ENCODE peak calls at places on chromosome 18, in five cellular contexts. One of them, this sample, is unnamed.

GRCh38 chr18:9707381-9708056 is 582 bp upstream of the RAB31 start:
- DNase-seq in stomach: no peak
- DNase-seq in transverse colon: no peak
- DNase-seq in prostate gland: no peak
- DNase-seq in breast epithelium: no peak
- DNase-seq in this sample: peak; percentile 24

GRCh38 chr18:31199190-31199769 is 36.6 kb upstream of the DSC1 start:
- DNase-seq in stomach: no peak
- DNase-seq in transverse colon: no peak
- DNase-seq in prostate gland: peak; percentile 53
- DNase-seq in breast epithelium: no peak
- DNase-seq in this sample: no peak

GRCh38 chr18:73980289-73980979 is 167.2 kb downstream of the FBXO15 start:
- DNase-seq in stomach: no peak
- DNase-seq in transverse colon: no peak
- DNase-seq in prostate gland: no peak
- DNase-seq in breast epithelium: no peak
- DNase-seq in this sample: peak; percentile 66

GRCh38 chr18:74577019-74577418 is 20.7 kb upstream of the ZNF407 start:
- DNase-seq in stomach: no peak
- DNase-seq in transverse colon: no peak
- DNase-seq in prostate gland: no peak
- DNase-seq in breast epithelium: no peak
- DNase-seq in this sample: no peak

GRCh38 chr18:33751613-33752221 is 173.7 kb downstream of the ASXL3 start:
- DNase-seq in stomach: no peak
- DNase-seq in transverse colon: no peak
- DNase-seq in prostate gland: no peak
- DNase-seq in breast epithelium: no peak
- DNase-seq in this sample: peak; percentile 69

GRCh38 chr18:46297124-46297523 is 192.9 kb downstream of the HAUS1 start:
- DNase-seq in stomach: no peak
- DNase-seq in transverse colon: no peak
- DNase-seq in prostate gland: no peak
- DNase-seq in breast epithelium: no peak
- DNase-seq in this sample: no peak

GRCh38 chr18:21444465-21445023 is 156.0 kb downstream of the ESCO1 start:
- DNase-seq in stomach: no peak
- DNase-seq in transverse colon: peak; percentile 11
- DNase-seq in prostate gland: peak; percentile 11
- DNase-seq in breast epithelium: no peak
- DNase-seq in this sample: peak; percentile 85

GRCh38 chr18:79064228-79064627 is 5.0 kb upstream of the ATP9B start:
- DNase-seq in stomach: no peak
- DNase-seq in transverse colon: no peak
- DNase-seq in prostate gland: no peak
- DNase-seq in breast epithelium: no peak
- DNase-seq in this sample: no peak

GRCh38 chr18:30985753-30986152 is 56.8 kb downstream of the DSC3 start:
- DNase-seq in stomach: no peak
- DNase-seq in transverse colon: no peak
- DNase-seq in prostate gland: no peak
- DNase-seq in breast epithelium: no peak
- DNase-seq in this sample: no peak

GRCh38 chr18:61589724-61590065 is 256.5 kb downstream of the CDH20 start:
- DNase-seq in stomach: no peak
- DNase-seq in transverse colon: no peak
- DNase-seq in prostate gland: no peak
- DNase-seq in breast epithelium: no peak
- DNase-seq in this sample: no peak

GRCh38 chr18:46167971-46168370 is 63.8 kb downstream of the HAUS1 start:
- DNase-seq in stomach: peak; percentile 46
- DNase-seq in transverse colon: peak; percentile 63
- DNase-seq in prostate gland: no peak
- DNase-seq in breast epithelium: no peak
- DNase-seq in this sample: peak; percentile 27

GRCh38 chr18:9951022-9951859 is 37.4 kb downstream of the VAPA start:
- DNase-seq in stomach: no peak
- DNase-seq in transverse colon: peak; percentile 26
- DNase-seq in prostate gland: no peak
- DNase-seq in breast epithelium: no peak
- DNase-seq in this sample: peak; percentile 83

GRCh38 chr18:72866901-72867701 is 686 bp downstream of the NETO1 start:
- DNase-seq in stomach: no peak
- DNase-seq in transverse colon: no peak
- DNase-seq in prostate gland: no peak
- DNase-seq in breast epithelium: no peak
- DNase-seq in this sample: peak; percentile 60

GRCh38 chr18:78876868-78877267 is 102.8 kb upstream of the SALL3 start:
- DNase-seq in stomach: no peak
- DNase-seq in transverse colon: no peak
- DNase-seq in prostate gland: no peak
- DNase-seq in breast epithelium: no peak
- DNase-seq in this sample: no peak

GRCh38 chr18:77054606-77055428 is 77.8 kb downstream of the MBP start:
- DNase-seq in stomach: peak; percentile 82
- DNase-seq in transverse colon: peak; percentile 82
- DNase-seq in prostate gland: peak; percentile 42
- DNase-seq in breast epithelium: no peak
- DNase-seq in this sample: peak; percentile 56
- TF ChIP-seq POLR2AphosphoS5 in stomach: no peak
- TF ChIP-seq POLR2AphosphoS5 in transverse colon: no peak
- TF ChIP-seq POLR2AphosphoS5 in prostate gland: no peak
- TF ChIP-seq POLR2AphosphoS5 in breast epithelium: no peak
- TF ChIP-seq POLR2AphosphoS5 in this sample: no peak

GRCh38 chr18:67381608-67382150 is 134.8 kb downstream of the DSEL start:
- DNase-seq in stomach: no peak
- DNase-seq in transverse colon: no peak
- DNase-seq in prostate gland: no peak
- DNase-seq in breast epithelium: no peak
- DNase-seq in this sample: no peak
- H3K4me1 ChIP-seq in stomach: no peaks in the 10 kb centered on the region
- H3K4me1 ChIP-seq in transverse colon: no peaks in the 10 kb centered on the region
- H3K4me1 ChIP-seq in prostate gland: no peaks in the 10 kb centered on the region
- H3K4me1 ChIP-seq in breast epithelium: no peaks in the 10 kb centered on the region
- H3K4me1 ChIP-seq in this sample: no peaks in the 10 kb centered on the region

DNA sequence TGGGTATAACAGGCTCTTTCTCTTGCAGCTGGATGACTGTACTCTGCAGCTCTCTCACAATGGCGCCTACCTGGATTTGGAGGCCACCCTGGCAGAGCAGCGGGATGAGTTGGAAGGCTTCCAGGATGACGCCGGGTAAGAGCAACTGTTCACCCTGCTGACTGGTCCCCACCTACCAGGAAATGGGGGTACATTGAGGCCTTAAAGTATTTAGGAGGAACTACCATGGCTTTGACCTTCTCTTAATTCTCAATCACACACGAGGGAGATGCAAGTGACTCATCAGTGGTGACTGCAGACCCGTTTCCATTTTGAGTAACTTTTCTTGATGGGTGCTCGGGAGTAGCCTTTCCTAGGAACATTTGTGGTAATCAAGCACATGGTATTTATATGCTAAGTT is 58.0 kb downstream of the FHOD3 start:
- DNase-seq in stomach: no peak
- DNase-seq in transverse colon: no peak
- DNase-seq in prostate gland: no peak
- DNase-seq in breast epithelium: no peak
- DNase-seq in this sample: no peak
- TF ChIP-seq POLR2AphosphoS5 in stomach: no peak
- TF ChIP-seq POLR2AphosphoS5 in transverse colon: no peak
- TF ChIP-seq POLR2AphosphoS5 in prostate gland: no peak
- TF ChIP-seq POLR2AphosphoS5 in breast epithelium: no peak
- TF ChIP-seq POLR2AphosphoS5 in this sample: no peak

DNA sequence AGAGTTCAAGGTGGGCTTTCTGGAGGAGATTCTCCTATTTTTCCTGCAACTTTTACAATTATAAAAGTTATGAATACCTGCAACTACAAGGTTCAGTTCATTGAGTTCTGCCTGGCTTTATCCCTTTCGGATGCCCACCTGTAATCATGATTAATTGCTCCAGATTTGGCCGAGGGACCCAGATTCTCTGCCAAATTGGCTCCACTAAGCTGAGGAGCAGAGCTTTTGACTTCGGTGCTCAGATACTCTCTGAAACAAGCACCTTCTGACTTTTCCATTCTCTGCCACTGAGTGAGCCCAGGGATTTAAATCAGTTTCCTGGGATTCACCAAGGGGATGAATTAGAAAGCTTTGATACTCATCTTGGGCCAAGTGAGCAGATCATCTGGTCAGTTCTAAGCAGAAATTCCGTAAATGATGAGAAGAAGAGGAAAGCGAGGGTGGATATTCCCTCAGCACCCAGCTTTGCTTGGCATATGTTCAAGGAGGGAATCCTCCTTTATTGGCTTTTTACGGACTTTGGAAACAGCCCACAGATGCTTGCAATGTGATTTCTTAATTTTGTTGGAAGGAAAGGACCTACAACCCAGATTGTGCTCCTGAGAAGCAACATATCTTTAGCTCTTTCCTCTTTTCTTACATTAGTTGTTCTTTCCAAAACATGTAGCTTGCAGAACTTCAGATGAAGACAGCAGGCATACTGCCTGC is 179.2 kb downstream of the SETBP1 start:
- DNase-seq in stomach: no peak
- DNase-seq in transverse colon: no peak
- DNase-seq in prostate gland: no peak
- DNase-seq in breast epithelium: no peak
- DNase-seq in this sample: no peak
- H3K4me1 ChIP-seq in stomach: no peaks in the 10 kb centered on the region
- H3K4me1 ChIP-seq in transverse colon: peaks cover 11% of the 10 kb centered on the region
- H3K4me1 ChIP-seq in prostate gland: no peaks in the 10 kb centered on the region
- H3K4me1 ChIP-seq in breast epithelium: peaks cover 8% of the 10 kb centered on the region
- H3K4me1 ChIP-seq in this sample: no peaks in the 10 kb centered on the region

GRCh38 chr18:22666411-22666940 is 248.8 kb upstream of the CTAGE1 start:
- DNase-seq in stomach: no peak
- DNase-seq in transverse colon: no peak
- DNase-seq in prostate gland: no peak
- DNase-seq in breast epithelium: no peak
- DNase-seq in this sample: no peak

GRCh38 chr18:22668496-22668895 is 250.8 kb upstream of the CTAGE1 start:
- DNase-seq in stomach: no peak
- DNase-seq in transverse colon: no peak
- DNase-seq in prostate gland: no peak
- DNase-seq in breast epithelium: no peak
- DNase-seq in this sample: no peak

GRCh38 chr18:22667158-22667557 is 249.4 kb upstream of the CTAGE1 start:
- DNase-seq in stomach: no peak
- DNase-seq in transverse colon: no peak
- DNase-seq in prostate gland: no peak
- DNase-seq in breast epithelium: no peak
- DNase-seq in this sample: no peak

GRCh38 chr18:22670914-22671313 is 253.2 kb upstream of the CTAGE1 start:
- DNase-seq in stomach: no peak
- DNase-seq in transverse colon: no peak
- DNase-seq in prostate gland: no peak
- DNase-seq in breast epithelium: no peak
- DNase-seq in this sample: no peak

GRCh38 chr18:22667616-22668422 is 250.1 kb upstream of the CTAGE1 start:
- DNase-seq in stomach: no peak
- DNase-seq in transverse colon: no peak
- DNase-seq in prostate gland: no peak
- DNase-seq in breast epithelium: no peak
- DNase-seq in this sample: no peak
- TF ChIP-seq POLR2AphosphoS5 in stomach: no peak
- TF ChIP-seq POLR2AphosphoS5 in transverse colon: peak; percentile 64
- TF ChIP-seq POLR2AphosphoS5 in prostate gland: no peak
- TF ChIP-seq POLR2AphosphoS5 in breast epithelium: peak; percentile 20
- TF ChIP-seq POLR2AphosphoS5 in this sample: no peak

DNA sequence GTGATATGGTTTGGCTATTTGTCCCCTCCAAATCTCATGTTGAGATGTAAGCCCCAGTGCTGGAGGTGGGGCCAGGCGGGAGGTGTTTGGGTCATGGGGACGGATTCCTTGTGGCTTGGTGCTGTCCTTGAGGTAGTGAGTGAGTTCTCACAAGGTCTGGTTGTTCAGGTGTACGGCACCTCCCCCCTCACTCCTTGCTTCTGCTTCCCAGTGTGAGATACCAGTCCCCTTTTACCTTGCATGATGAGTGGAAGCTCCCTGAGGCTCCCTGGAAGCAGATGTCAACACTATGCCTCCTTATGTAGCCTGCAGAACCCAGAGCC is 232.6 kb downstream of the LDLRAD4 start:
- DNase-seq in stomach: peak; percentile 24
- DNase-seq in transverse colon: no peak
- DNase-seq in prostate gland: no peak
- DNase-seq in breast epithelium: no peak
- DNase-seq in this sample: no peak
- H3K4me1 ChIP-seq in stomach: no peaks in the 10 kb centered on the region
- H3K4me1 ChIP-seq in transverse colon: peaks cover 21% of the 10 kb centered on the region
- H3K4me1 ChIP-seq in prostate gland: no peaks in the 10 kb centered on the region
- H3K4me1 ChIP-seq in breast epithelium: no peaks in the 10 kb centered on the region
- H3K4me1 ChIP-seq in this sample: peaks cover 19% of the 10 kb centered on the region

DNA sequence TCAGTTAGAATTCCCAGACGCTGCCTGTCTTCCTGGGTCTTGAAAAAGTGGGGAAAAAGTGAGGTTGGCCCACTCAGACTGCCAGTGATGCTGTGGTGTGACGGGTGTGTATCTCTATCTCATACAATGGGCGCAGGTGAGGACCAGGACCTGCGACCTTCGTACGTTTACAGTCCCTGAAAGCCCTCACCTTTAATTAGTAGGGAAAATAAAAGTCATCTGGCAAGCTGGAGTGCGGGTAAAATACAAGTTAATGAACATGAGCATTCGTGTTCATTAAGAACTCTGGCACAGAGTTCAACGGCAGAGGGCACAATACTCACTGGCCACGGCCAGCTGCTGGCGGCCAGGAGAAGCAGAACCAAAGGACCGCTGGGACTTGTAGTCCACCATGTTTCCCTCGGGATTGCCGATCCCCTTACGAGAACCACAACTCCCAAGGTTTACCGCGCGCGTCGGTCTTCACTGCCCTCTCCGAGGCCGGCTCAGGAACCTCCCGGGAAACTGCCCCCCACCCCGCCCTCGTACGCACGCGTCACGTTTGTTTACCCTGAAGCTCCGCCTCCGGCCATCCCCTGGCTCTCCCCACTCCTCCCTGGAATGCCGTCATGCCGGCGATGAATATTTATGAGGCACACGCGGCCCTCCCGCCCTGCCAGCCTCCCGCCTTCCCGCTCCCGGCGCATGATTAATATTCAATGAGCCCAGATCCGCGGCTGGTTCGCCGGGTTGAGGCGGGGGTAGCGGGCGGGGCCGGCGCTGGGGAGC is 486 bp upstream of the PHLPP1 start:
- DNase-seq in stomach: peak; percentile 99
- DNase-seq in transverse colon: peak; percentile 100
- DNase-seq in prostate gland: peak; percentile 100
- DNase-seq in breast epithelium: peak; percentile 100
- DNase-seq in this sample: peak; percentile 100
- TF ChIP-seq POLR2AphosphoS5 in stomach: peak; percentile 62
- TF ChIP-seq POLR2AphosphoS5 in transverse colon: peak; percentile 95
- TF ChIP-seq POLR2AphosphoS5 in prostate gland: peak; percentile 92
- TF ChIP-seq POLR2AphosphoS5 in breast epithelium: peak; percentile 91
- TF ChIP-seq POLR2AphosphoS5 in this sample: no peak

This sample was measured in GM23338.